ENCODE peak calls at places on chromosomes 4 and X, in eight cellular contexts. U is stimulated activated CD4-positive, alpha-beta T cell treated with anti-CD3 and anti-CD28 coated beads, Interleukin-1b, Interleukin-23, amount 100 ng/mL, for 24 hours; B is EL; M is EH; S is COR-L47; E is aorta; I is activated T-helper 1 cell treated with anti-CD3 and anti-CD28 coated beads, Interleukin-12 subunit alpha, Interleukin-12 subunit beta, Interleukin-2, Interleukin-4 antibody, amounts not matched to agents 30 ng/mL and 10 ng/mL and 1 ng/mL, durations not matched to agents 14 hours and 24 hours and 36 hours; J is NCI-H524 treated with DMSO at 0.1 percent for 48 hours. W is an unnamed sample.

GRCh38 chrX:153766871-153767673 is 3.0 kb downstream of the PLXNB3 start:
- DNase-seq in U (no peak), B (no peak), M (no peak), S (no peak), E (peak), I (no peak), J (no peak), W (no peak)

GRCh38 chr4:152640058-152640921 is 39.5 kb downstream of the TMEM154 start:
- DNase-seq in U (no peak), B (peak), M (peak), S (peak), E (no peak), I (no peak), J (no peak), W (no peak)

GRCh38 chrX:110201799-110202198 is 116.1 kb downstream of the AMMECR1 start:
- DNase-seq in U (no peak), B (no peak), M (peak), S (no peak), E (no peak), I (no peak), J (no peak), W (no peak)

GRCh38 chr4:159899596-159899995 is 796.7 kb downstream of the RAPGEF2 start:
- DNase-seq in U (no peak), B (no peak), M (no peak), S (no peak), E (no peak), I (no peak), J (no peak), W (no peak)

GRCh38 chr4:139919513-139919912 is 234.5 kb downstream of the MAML3 start:
- DNase-seq in U (no peak), B (peak), M (peak), S (no peak), E (no peak), I (no peak), J (no peak), W (no peak)

GRCh38 chr4:114599231-114600065 is 841 bp downstream of the UGT8 start:
- DNase-seq in U (no peak), B (no peak), M (no peak), S (peak), E (no peak), I (no peak), J (no peak), W (no peak)

GRCh38 chr4:94970650-94971049 is 212.9 kb downstream of the BMPR1B start:
- DNase-seq in U (no peak), B (no peak), M (no peak), S (no peak), E (no peak), I (no peak), J (no peak), W (no peak)

GRCh38 chr4:8191136-8191747 is 7.8 kb upstream of the SH3TC1 start:
- DNase-seq in U (no peak), B (peak), M (peak), S (no peak), E (peak), I (no peak), J (no peak), W (peak)

GRCh38 chr4:77817304-77818076 is 1.7 kb downstream of the CNOT6L start:
- DNase-seq in U (no peak), B (peak), M (no peak), S (no peak), E (no peak), I (no peak), J (no peak), W (no peak)

GRCh38 chr4:110119880-110120279 is 78.5 kb downstream of the ELOVL6 start:
- DNase-seq in U (no peak), B (peak), M (peak), S (no peak), E (no peak), I (no peak), J (no peak), W (no peak)

GRCh38 chr4:160175064-160175643 is 1072.3 kb downstream of the RAPGEF2 start:
- DNase-seq in U (no peak), B (no peak), M (no peak), S (no peak), E (no peak), I (no peak), J (no peak), W (no peak)

GRCh38 chr4:67762091-67762490 is 7.9 kb upstream of the GNRHR start:
- DNase-seq in U (no peak), B (peak), M (peak), S (no peak), E (no peak), I (no peak), J (no peak), W (no peak)

GRCh38 chr4:186451982-186452381 is 103.4 kb downstream of the MTNR1A start:
- DNase-seq in U (no peak), B (no peak), M (no peak), S (no peak), E (no peak), I (no peak), J (no peak), W (no peak)

GRCh38 chr4:59805176-59805575 is 1395.0 kb upstream of the ADGRL3 start:
- DNase-seq in U (no peak), B (no peak), M (no peak), S (no peak), E (no peak), I (no peak), J (no peak), W (no peak)

GRCh38 chr4:94363136-94363655 is 20.6 kb upstream of the HPGDS start:
- DNase-seq in U (no peak), B (peak), M (peak), S (no peak), E (no peak), I (no peak), J (no peak), W (no peak)

GRCh38 chrX:10444204-10444603 is 176.2 kb downstream of the MID1 start:
- DNase-seq in U (no peak), B (peak), M (peak), S (no peak), E (no peak), I (no peak), J (no peak), W (no peak)

GRCh38 chr4:10072420-10073017 is 44.1 kb downstream of the WDR1 start:
- DNase-seq in U (no peak), B (no peak), M (no peak), S (no peak), E (no peak), I (no peak), J (no peak), W (no peak)

GRCh38 chr4:100286601-100287000 is 96.3 kb upstream of the DDIT4L start:
- DNase-seq in U (no peak), B (no peak), M (no peak), S (no peak), E (no peak), I (no peak), J (peak), W (no peak)

GRCh38 chrX:39836802-39837420 is 260.8 kb downstream of the BCOR start:
- DNase-seq in U (no peak), B (no peak), M (no peak), S (no peak), E (no peak), I (no peak), J (peak), W (no peak)

GRCh38 chr4:10226756-10227155 is 110.2 kb upstream of the WDR1 start:
- DNase-seq in U (no peak), B (peak), M (peak), S (no peak), E (no peak), I (no peak), J (no peak), W (no peak)

GRCh38 chr4:153042757-153043156 is 106.6 kb downstream of the FHDC1 start:
- DNase-seq in U (no peak), B (no peak), M (no peak), S (no peak), E (no peak), I (no peak), J (no peak), W (no peak)

GRCh38 chr4:91279899-91280298 is 1023.9 kb upstream of the GRID2 start:
- DNase-seq in U (no peak), B (no peak), M (no peak), S (no peak), E (no peak), I (no peak), J (no peak), W (no peak)

GRCh38 chr4:182809417-182810102 is 107.6 kb downstream of the DCTD start:
- DNase-seq in U (no peak), B (no peak), M (peak), S (no peak), E (no peak), I (no peak), J (no peak), W (no peak)

GRCh38 chr4:150387983-150388382 is 194.0 kb upstream of the MAB21L2 start:
- DNase-seq in U (no peak), B (no peak), M (no peak), S (no peak), E (no peak), I (no peak), J (no peak), W (no peak)

GRCh38 chr4:77142642-77143020 is 14.4 kb upstream of the CCNG2 start:
- DNase-seq in U (no peak), B (no peak), M (no peak), S (no peak), E (no peak), I (no peak), J (no peak), W (no peak)

GRCh38 chr4:152894673-152895072 is 41.5 kb upstream of the FHDC1 start:
- DNase-seq in U (no peak), B (peak), M (peak), S (no peak), E (no peak), I (no peak), J (no peak), W (no peak)

GRCh38 chr4:14864365-14864762 is 137.9 kb upstream of the CPEB2 start:
- DNase-seq in U (no peak), B (no peak), M (no peak), S (no peak), E (no peak), I (no peak), J (no peak), W (no peak)

GRCh38 chr4:149161247-149161646 is 654.4 kb downstream of the IQCM start:
- DNase-seq in U (no peak), B (peak), M (peak), S (no peak), E (no peak), I (no peak), J (no peak), W (no peak)

GRCh38 chr4:6926681-6927478 is 17.3 kb downstream of the TBC1D14 start:
- DNase-seq in U (peak), B (no peak), M (peak), S (no peak), E (peak), I (peak), J (no peak), W (no peak)